ENCODE peak calls at places on chromosomes 3 and 15, in four cellular contexts. S is HepG2, Y is fibroblast of lung, P is OCI-LY7. L is an unnamed sample.

GRCh38 chr3:194327030-194327413 is 24.1 kb downstream of the CPN2 start:
- DNase-seq in S (no peak), Y (no peak), P (no peak), L (no peak)

GRCh38 chr3:51686512-51687215 is 15.6 kb downstream of the TEX264 start:
- DNase-seq in Y (peak), S (no peak), P (peak), L (peak)

GRCh38 chr3:105700575-105700974 is 168.2 kb downstream of the CBLB start:
- DNase-seq in P (no peak), S (no peak), Y (no peak), L (peak)

GRCh38 chr15:76340198-76340801 is 3.7 kb downstream of the ISL2 start:
- DNase-seq in P (no peak), Y (peak), S (no peak), L (peak)

GRCh38 chr15:90889736-90890456 is 5.6 kb downstream of the FES start:
- DNase-seq in P (no peak), S (no peak), Y (no peak), L (no peak)

GRCh38 chr3:171812811-171813210 is 2.5 kb upstream of the PLD1 start:
- DNase-seq in P (no peak), S (no peak), Y (no peak), L (peak)

GRCh38 chr3:46979958-46980497 is 562 bp downstream of the NBEAL2 start:
- DNase-seq in P (no peak), Y (no peak), S (no peak), L (peak)

GRCh38 chr15:70094690-70095311 is 2.9 kb downstream of the TLE3 start:
- DNase-seq in Y (no peak), S (peak), P (no peak), L (peak)

GRCh38 chr3:74561881-74562280 is 52.6 kb downstream of the CNTN3 start:
- DNase-seq in P (no peak), Y (peak), S (no peak), L (peak)

GRCh38 chr3:194640829-194641228 is 7.6 kb upstream of the TMEM44 start:
- DNase-seq in P (peak), Y (peak), S (peak), L (peak)

GRCh38 chr15:94047566-94047965 is 183.8 kb upstream of the MCTP2 start:
- DNase-seq in P (no peak), Y (no peak), S (no peak), L (no peak)

GRCh38 chr3:184676927-184677326 is 34.9 kb downstream of the MAGEF1 start:
- DNase-seq in P (peak), Y (no peak), S (no peak), L (no peak)

GRCh38 chr3:155548194-155548593 is 196.7 kb downstream of the PLCH1 start:
- DNase-seq in Y (peak), S (no peak), P (no peak), L (peak)

GRCh38 chr3:49924683-49925082 is 4.9 kb downstream of the MON1A start:
- DNase-seq in S (no peak), P (no peak), Y (peak), L (peak)

GRCh38 chr3:66083096-66083960 is 44.6 kb upstream of the MAGI1 start:
- DNase-seq in P (no peak), Y (peak), S (no peak), L (no peak)

GRCh38 chr3:161395115-161395514 is 23.8 kb upstream of the SPTSSB start:
- DNase-seq in P (no peak), S (no peak), Y (no peak), L (no peak)

GRCh38 chr3:53109822-53110771 is 20.1 kb downstream of the RFT1 start:
- DNase-seq in S (peak), P (peak), Y (no peak), L (peak)

GRCh38 chr15:79088426-79089205 is 2.0 kb downstream of the RASGRF1 start:
- DNase-seq in P (no peak), S (no peak), Y (no peak), L (no peak)

GRCh38 chr3:195550723-195551122 is 7.6 kb upstream of the PPP1R2 start:
- DNase-seq in P (no peak), S (peak), Y (peak), L (no peak)

GRCh38 chr3:23916886-23917815 is at the start of the genes NKIRAS1 and RPL15:
- DNase-seq in S (peak), Y (peak), P (peak), L (peak)

GRCh38 chr3:184255291-184256039 is 5.9 kb downstream of the CAMK2N2 start:
- DNase-seq in Y (no peak), S (no peak), P (no peak), L (peak)

GRCh38 chr3:44045476-44046275 is 196.0 kb upstream of the TOPAZ1 start:
- DNase-seq in P (peak), Y (peak), S (no peak), L (no peak)

GRCh38 chr3:87553058-87553457 is 276.7 kb upstream of the POU1F1 start:
- DNase-seq in S (no peak), Y (no peak), P (no peak), L (no peak)

GRCh38 chr3:157074490-157074889 is 85.5 kb downstream of the CCNL1 start:
- DNase-seq in Y (no peak), P (no peak), S (no peak), L (no peak)

GRCh38 chr3:129690963-129691362 is 84.5 kb upstream of the PLXND1 start:
- DNase-seq in S (no peak), P (no peak), Y (no peak), L (no peak)

GRCh38 chr3:31946484-31947081 is 34.5 kb downstream of the OSBPL10 start:
- DNase-seq in Y (peak), S (no peak), P (peak), L (no peak)

GRCh38 chr3:119497824-119498187 is 541 bp upstream of the TIMMDC1 start:
- DNase-seq in S (peak), P (no peak), Y (peak), L (peak)

GRCh38 chr3:160140756-160141155 is 84.5 kb upstream of the C3orf80 start:
- DNase-seq in P (no peak), S (no peak), Y (no peak), L (no peak)

GRCh38 chr3:127820871-127821853 is 1.2 kb downstream of the MGLL start:
- DNase-seq in P (no peak), Y (peak), S (no peak), L (peak)

GRCh38 chr15:52480990-52481389 is 47.7 kb downstream of the MYO5A start:
- DNase-seq in Y (no peak), P (peak), S (no peak), L (no peak)

GRCh38 chr15:70741107-70741511 is 22.2 kb downstream of the UACA start:
- DNase-seq in P (no peak), S (peak), Y (peak), L (peak)

GRCh38 chr3:154275965-154276364 is 48.3 kb downstream of the DHX36 start:
- DNase-seq in S (no peak), P (no peak), Y (no peak), L (no peak)

DNA sequence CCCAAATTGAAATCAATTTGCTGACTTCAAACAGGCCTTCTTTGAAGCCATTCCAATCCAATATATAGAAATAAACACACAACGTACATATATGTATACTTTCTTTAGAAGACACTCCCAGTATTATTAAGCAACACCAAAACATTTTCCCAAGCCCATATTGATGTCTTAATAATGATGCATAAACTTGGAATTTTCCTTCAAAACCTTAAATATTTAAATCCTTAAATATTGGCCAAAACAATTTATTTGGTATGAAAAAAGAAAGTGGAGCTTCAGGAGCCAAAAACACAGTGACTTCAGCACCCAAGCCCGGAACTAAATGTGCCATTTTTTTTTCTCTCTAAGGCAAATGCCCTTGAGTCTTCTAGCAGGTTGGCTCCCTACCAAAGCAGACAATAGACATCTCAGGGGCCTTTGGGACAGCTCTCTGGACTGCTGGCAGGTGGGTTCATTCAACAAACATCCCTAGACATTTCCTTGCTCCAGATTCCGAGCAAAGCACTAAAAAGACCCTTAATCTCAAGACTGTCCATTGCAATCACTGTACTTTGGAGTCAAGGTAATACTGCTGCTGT is 384.7 kb downstream of the NTRK3 start:
- DNase-seq in S (no peak), Y (peak), P (no peak), L (peak)
- H3K4me2 ChIP-seq in S (no peak), Y (no peak), P (no peak), L (peak)

GRCh38 chr3:179021119-179021903 is 50.3 kb downstream of the ZMAT3 start:
- DNase-seq in Y (no peak), P (no peak), S (no peak), L (no peak)
- H3K4me2 ChIP-seq in Y (no peak), P (no peak), S (no peak), L (no peak)

GRCh38 chr3:37225481-37225880 is 51.1 kb upstream of the LRRFIP2 start:
- DNase-seq in Y (no peak), P (no peak), S (no peak), L (no peak)
- H3K4me2 ChIP-seq in Y (no peak), P (no peak), S (no peak), L (no peak)

DNA sequence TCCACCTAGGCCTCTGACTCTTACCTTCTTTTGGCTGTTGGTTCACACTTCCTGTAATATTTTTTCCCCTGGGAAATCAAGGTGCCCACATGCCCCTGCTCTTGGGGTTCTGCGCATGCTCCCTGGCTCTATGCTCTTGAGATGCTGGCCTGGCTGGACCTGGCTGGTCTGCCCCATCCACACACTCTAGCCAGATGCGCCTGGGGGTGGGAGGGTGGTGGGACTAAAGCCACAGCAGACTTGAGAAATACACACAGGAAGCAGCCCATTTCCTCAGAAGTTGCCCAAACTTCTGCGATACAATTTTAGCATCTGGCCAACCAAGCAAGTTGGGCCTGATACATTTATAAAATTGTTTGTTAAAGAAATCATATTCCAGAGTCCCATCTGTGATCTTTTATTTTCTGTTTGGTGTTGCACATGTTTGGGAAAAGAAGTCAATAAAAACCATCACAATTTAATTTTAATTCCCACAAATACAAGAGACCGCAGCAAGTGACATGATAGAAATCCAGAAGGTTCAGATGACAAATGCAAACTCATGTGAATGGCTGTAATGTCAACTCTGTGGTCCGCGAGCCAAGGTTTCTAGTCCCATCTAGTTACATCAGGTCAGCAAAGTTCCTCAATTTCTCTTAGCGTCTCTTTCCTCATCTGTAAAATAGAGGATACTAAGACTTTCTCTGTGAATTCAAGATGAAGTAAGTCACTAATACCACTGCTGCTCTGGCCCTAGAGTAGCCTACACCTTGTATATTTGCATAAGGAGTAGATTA is 55.9 kb upstream of the MEF2A start:
- DNase-seq in S (no peak), P (peak), Y (no peak), L (no peak)
- H3K4me2 ChIP-seq in S (no peak), P (peak), Y (no peak), L (no peak)

DNA sequence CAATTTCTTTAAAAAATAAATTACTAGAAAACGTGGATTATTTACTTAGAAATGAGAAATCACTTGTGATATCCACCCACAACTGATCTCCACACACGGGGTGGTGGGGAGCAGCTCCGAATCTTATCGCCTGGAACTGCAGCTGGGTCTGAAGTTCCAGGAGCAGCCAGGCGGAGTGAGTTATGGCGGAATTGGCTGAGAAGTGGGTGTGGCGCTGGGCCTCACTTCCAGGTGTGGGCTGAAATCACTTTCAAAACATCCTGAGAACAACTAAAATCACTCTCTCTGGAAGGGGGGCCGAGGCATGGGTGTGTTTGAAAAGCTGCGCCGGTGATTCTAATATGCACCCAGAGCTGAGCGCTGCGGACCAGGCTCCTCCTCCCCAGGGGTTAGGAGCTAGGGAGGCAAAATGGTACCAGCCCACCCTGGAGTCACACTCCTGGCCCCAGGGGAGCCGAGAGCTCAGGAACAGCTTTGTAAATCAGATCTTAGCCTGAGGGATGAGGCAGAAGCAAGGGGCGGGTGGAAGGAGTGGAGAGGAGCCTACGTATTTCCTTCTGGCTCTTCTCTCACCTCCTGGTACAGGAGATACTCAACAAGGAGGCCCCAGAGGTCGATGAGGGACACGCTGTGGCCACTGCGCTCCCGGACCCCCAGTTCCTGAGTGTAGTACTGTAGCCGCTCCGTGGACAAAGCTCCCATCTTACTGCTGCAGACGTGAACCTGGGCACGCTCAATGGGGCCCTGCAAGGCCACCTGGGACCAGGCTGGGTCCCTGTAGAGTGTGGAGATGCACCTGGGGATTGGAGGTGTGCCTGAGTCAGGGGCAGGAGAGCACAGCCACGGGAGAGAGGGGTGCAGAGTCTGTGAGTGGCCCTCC is 9.6 kb downstream of the PLA2G4F start:
- DNase-seq in Y (no peak), S (no peak), P (no peak), L (no peak)
- H3K4me2 ChIP-seq in Y (no peak), S (no peak), P (no peak), L (no peak)

GRCh38 chr3:108863799-108864135 is 41.2 kb downstream of the TRAT1 start:
- DNase-seq in Y (no peak), P (no peak), S (no peak), L (no peak)
- H3K4me2 ChIP-seq in Y (peak), P (no peak), S (no peak), L (no peak)

DNA sequence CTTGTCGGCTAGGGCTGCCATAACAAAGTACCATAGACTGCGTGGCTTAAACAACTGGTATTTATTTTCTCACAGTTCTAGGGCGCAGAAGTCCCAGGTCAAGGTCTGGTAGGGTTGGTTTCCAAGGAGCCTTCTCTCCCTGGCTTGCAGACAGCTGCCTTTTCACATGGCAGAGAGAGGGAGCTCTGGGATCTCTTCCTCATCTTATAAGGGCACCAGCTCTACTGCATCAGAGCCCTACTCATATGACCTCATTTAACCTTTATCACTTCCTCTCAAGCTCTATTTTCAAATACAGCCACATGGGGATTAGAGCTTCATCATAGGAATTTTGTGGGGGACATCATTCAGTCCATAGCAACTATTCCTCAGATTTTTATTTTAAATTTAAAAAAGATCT is 17.6 kb upstream of the PAQR9 start:
- DNase-seq in S (no peak), Y (no peak), P (no peak), L (no peak)
- H3K4me2 ChIP-seq in S (no peak), Y (no peak), P (no peak), L (no peak)

GRCh38 chr3:122680381-122681293 is at the start of gene PARP14:
- DNase-seq in P (peak), S (peak), Y (peak), L (peak)

GRCh38 chr3:122679467-122680291 is 960 bp upstream of the PARP14 start:
- DNase-seq in P (peak), S (no peak), Y (peak), L (peak)

GRCh38 chr3:122677261-122677660 is 3.4 kb upstream of the PARP14 start:
- DNase-seq in S (no peak), Y (no peak), P (no peak), L (no peak)

GRCh38 chr3:122678496-122678895 is 2.1 kb upstream of the PARP14 start:
- DNase-seq in S (no peak), Y (no peak), P (no peak), L (no peak)

GRCh38 chr3:122679085-122679466 is 1.6 kb upstream of the PARP14 start:
- DNase-seq in S (peak), P (peak), Y (peak), L (peak)
- H3K4me2 ChIP-seq in S (peak), P (peak), Y (peak), L (peak)

GRCh38 chr15:89628301-89628700 is 27.0 kb downstream of the KIF7 start:
- DNase-seq in Y (no peak), S (no peak), P (no peak), L (no peak)
- H3K4me2 ChIP-seq in Y (no peak), S (no peak), P (no peak), L (no peak)

L was measured in GM23248.